ENCODE peak calls at places on chromosomes 6 and 20, in seven cellular contexts. One of them, this sample, is unnamed.

GRCh38 chr6:166757226-166758135 is 130.4 kb upstream of the RPS6KA2 start:
- DNase-seq in body of pancreas: no peak
- DNase-seq in tibial artery: no peak
- DNase-seq in fibroblast of lung: peak; percentile 65
- DNase-seq in endodermal cell: peak; percentile 76
- DNase-seq in cardiac muscle cell: peak; percentile 35
- DNase-seq in neural progenitor cell: peak; percentile 51
- DNase-seq in this sample: no peak

GRCh38 chr20:56409521-56409920 is 2.5 kb upstream of the CASS4 start:
- DNase-seq in fibroblast of lung: peak; percentile 97
- DNase-seq in body of pancreas: peak; percentile 51
- DNase-seq in tibial artery: no peak
- DNase-seq in cardiac muscle cell: peak; percentile 98
- DNase-seq in endodermal cell: no peak
- DNase-seq in neural progenitor cell: no peak
- DNase-seq in this sample: no peak

GRCh38 chr6:128363424-128363823 is 157.0 kb downstream of the PTPRK start:
- DNase-seq in neural progenitor cell: no peak
- DNase-seq in body of pancreas: no peak
- DNase-seq in tibial artery: no peak
- DNase-seq in endodermal cell: no peak
- DNase-seq in fibroblast of lung: no peak
- DNase-seq in cardiac muscle cell: no peak
- DNase-seq in this sample: no peak

GRCh38 chr6:30881392-30881986 is 2.8 kb upstream of the DDR1 start:
- DNase-seq in endodermal cell: peak; percentile 58
- DNase-seq in body of pancreas: no peak
- DNase-seq in fibroblast of lung: no peak
- DNase-seq in neural progenitor cell: peak; percentile 15
- DNase-seq in cardiac muscle cell: no peak
- DNase-seq in tibial artery: no peak
- DNase-seq in this sample: no peak

GRCh38 chr20:25282796-25283195 is 34.9 kb downstream of the PYGB start:
- DNase-seq in neural progenitor cell: no peak
- DNase-seq in fibroblast of lung: no peak
- DNase-seq in endodermal cell: no peak
- DNase-seq in body of pancreas: no peak
- DNase-seq in cardiac muscle cell: no peak
- DNase-seq in tibial artery: peak; percentile 15
- DNase-seq in this sample: no peak

GRCh38 chr6:64680446-64680845 is 1026.6 kb downstream of the EYS start:
- DNase-seq in tibial artery: no peak
- DNase-seq in neural progenitor cell: no peak
- DNase-seq in endodermal cell: no peak
- DNase-seq in fibroblast of lung: peak; percentile 30
- DNase-seq in cardiac muscle cell: peak; percentile 43
- DNase-seq in body of pancreas: no peak
- DNase-seq in this sample: no peak

GRCh38 chr6:34630040-34630439 is 66.5 kb downstream of the ILRUN start:
- DNase-seq in endodermal cell: no peak
- DNase-seq in body of pancreas: no peak
- DNase-seq in neural progenitor cell: no peak
- DNase-seq in tibial artery: no peak
- DNase-seq in fibroblast of lung: peak; percentile 76
- DNase-seq in cardiac muscle cell: peak; percentile 90
- DNase-seq in this sample: no peak

GRCh38 chr20:61733891-61734732 is 331.6 kb downstream of the TAF4 start:
- DNase-seq in neural progenitor cell: peak; percentile 48
- DNase-seq in tibial artery: no peak
- DNase-seq in body of pancreas: no peak
- DNase-seq in endodermal cell: no peak
- DNase-seq in fibroblast of lung: no peak
- DNase-seq in cardiac muscle cell: no peak
- DNase-seq in this sample: no peak

GRCh38 chr6:111841822-111842221 is 31.4 kb downstream of the FYN start:
- DNase-seq in endodermal cell: no peak
- DNase-seq in fibroblast of lung: peak; percentile 65
- DNase-seq in tibial artery: no peak
- DNase-seq in cardiac muscle cell: peak; percentile 82
- DNase-seq in neural progenitor cell: no peak
- DNase-seq in body of pancreas: peak; percentile 45
- DNase-seq in this sample: peak; percentile 45

GRCh38 chr6:112224088-112224487 is 30.3 kb downstream of the LAMA4 start:
- DNase-seq in tibial artery: no peak
- DNase-seq in cardiac muscle cell: no peak
- DNase-seq in endodermal cell: no peak
- DNase-seq in fibroblast of lung: no peak
- DNase-seq in body of pancreas: no peak
- DNase-seq in neural progenitor cell: no peak
- DNase-seq in this sample: no peak

GRCh38 chr6:54366647-54367327 is 58.5 kb downstream of the TINAG start:
- DNase-seq in cardiac muscle cell: peak; percentile 53
- DNase-seq in neural progenitor cell: no peak
- DNase-seq in endodermal cell: no peak
- DNase-seq in tibial artery: no peak
- DNase-seq in body of pancreas: no peak
- DNase-seq in fibroblast of lung: no peak
- DNase-seq in this sample: no peak

GRCh38 chr20:44572551-44573500 is 9.6 kb upstream of the PKIG start:
- DNase-seq in endodermal cell: no peak
- DNase-seq in cardiac muscle cell: peak; percentile 84
- DNase-seq in body of pancreas: no peak
- DNase-seq in tibial artery: peak; percentile 43
- DNase-seq in neural progenitor cell: no peak
- DNase-seq in fibroblast of lung: peak; percentile 84
- DNase-seq in this sample: no peak

GRCh38 chr20:63000958-63001357 is 5.8 kb downstream of the BHLHE23 start:
- DNase-seq in neural progenitor cell: no peak
- DNase-seq in tibial artery: no peak
- DNase-seq in body of pancreas: no peak
- DNase-seq in endodermal cell: no peak
- DNase-seq in fibroblast of lung: no peak
- DNase-seq in cardiac muscle cell: no peak
- DNase-seq in this sample: no peak

GRCh38 chr20:57790176-57790575 is 80.4 kb upstream of the PMEPA1 start:
- DNase-seq in endodermal cell: peak; percentile 36
- DNase-seq in body of pancreas: no peak
- DNase-seq in neural progenitor cell: no peak
- DNase-seq in tibial artery: no peak
- DNase-seq in cardiac muscle cell: no peak
- DNase-seq in fibroblast of lung: no peak
- DNase-seq in this sample: no peak

GRCh38 chr6:10316327-10316726 is 98.5 kb downstream of the TFAP2A start:
- DNase-seq in fibroblast of lung: peak; percentile 22
- DNase-seq in endodermal cell: no peak
- DNase-seq in body of pancreas: no peak
- DNase-seq in tibial artery: no peak
- DNase-seq in cardiac muscle cell: no peak
- DNase-seq in neural progenitor cell: no peak
- DNase-seq in this sample: no peak

DNA sequence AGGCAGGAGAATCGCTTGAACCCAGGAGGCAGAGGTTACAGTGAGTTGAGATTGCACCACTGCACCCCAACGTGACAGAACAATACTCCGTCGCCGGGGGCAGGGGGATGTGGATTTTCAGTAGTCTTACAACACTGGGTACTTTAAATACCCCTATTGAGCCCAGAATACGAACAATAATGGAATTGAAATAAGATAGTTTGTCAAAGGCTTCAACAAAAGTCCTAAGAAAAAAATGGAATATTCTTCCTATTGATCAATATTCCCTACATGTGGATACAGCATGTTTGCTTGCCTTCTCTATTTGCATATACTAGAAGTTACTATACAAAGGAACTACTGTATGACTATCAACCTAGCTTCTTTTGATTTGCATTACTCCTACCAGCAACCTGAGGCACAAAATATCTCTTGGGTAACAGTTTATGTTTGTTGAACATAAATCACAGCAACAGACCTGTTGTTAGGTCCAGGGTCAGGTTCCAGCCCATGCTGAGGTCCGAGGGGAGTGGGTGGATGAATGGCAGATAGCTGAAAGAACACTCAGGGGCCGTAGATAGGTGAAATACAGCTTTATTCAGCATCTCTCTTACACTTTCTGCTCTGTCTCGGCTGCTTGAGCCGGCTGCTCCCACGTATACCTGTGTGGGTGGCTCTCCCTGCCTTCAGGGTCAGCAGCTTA is 23.9 kb downstream of the MAN1A1 start:
- DNase-seq in body of pancreas: no peak
- DNase-seq in cardiac muscle cell: no peak
- DNase-seq in tibial artery: no peak
- DNase-seq in neural progenitor cell: no peak
- DNase-seq in endodermal cell: no peak
- DNase-seq in fibroblast of lung: no peak
- DNase-seq in this sample: no peak
- TF ChIP-seq CTCF in body of pancreas: no peak
- TF ChIP-seq CTCF in cardiac muscle cell: no peak
- TF ChIP-seq CTCF in tibial artery: no peak
- TF ChIP-seq CTCF in neural progenitor cell: no peak
- TF ChIP-seq CTCF in endodermal cell: no peak
- TF ChIP-seq CTCF in fibroblast of lung: no peak
- TF ChIP-seq CTCF in this sample: no peak

GRCh38 chr6:137200288-137200687 is 18.9 kb downstream of the IFNGR1 start:
- DNase-seq in cardiac muscle cell: no peak
- DNase-seq in neural progenitor cell: no peak
- DNase-seq in fibroblast of lung: no peak
- DNase-seq in body of pancreas: no peak
- DNase-seq in endodermal cell: no peak
- DNase-seq in tibial artery: no peak
- DNase-seq in this sample: no peak

GRCh38 chr6:137197684-137198645 is 21.2 kb downstream of the IFNGR1 start:
- DNase-seq in body of pancreas: no peak
- DNase-seq in tibial artery: no peak
- DNase-seq in neural progenitor cell: no peak
- DNase-seq in endodermal cell: no peak
- DNase-seq in fibroblast of lung: no peak
- DNase-seq in cardiac muscle cell: no peak
- DNase-seq in this sample: no peak

GRCh38 chr6:137203256-137203655 is 15.9 kb downstream of the IFNGR1 start:
- DNase-seq in tibial artery: no peak
- DNase-seq in body of pancreas: no peak
- DNase-seq in neural progenitor cell: no peak
- DNase-seq in endodermal cell: no peak
- DNase-seq in cardiac muscle cell: no peak
- DNase-seq in fibroblast of lung: no peak
- DNase-seq in this sample: no peak

GRCh38 chr6:137206562-137206961 is 12.6 kb downstream of the IFNGR1 start:
- DNase-seq in cardiac muscle cell: peak; percentile 43
- DNase-seq in endodermal cell: no peak
- DNase-seq in fibroblast of lung: no peak
- DNase-seq in tibial artery: no peak
- DNase-seq in neural progenitor cell: no peak
- DNase-seq in body of pancreas: no peak
- DNase-seq in this sample: no peak

GRCh38 chr6:137202078-137202477 is 17.1 kb downstream of the IFNGR1 start:
- DNase-seq in neural progenitor cell: no peak
- DNase-seq in endodermal cell: no peak
- DNase-seq in cardiac muscle cell: no peak
- DNase-seq in fibroblast of lung: no peak
- DNase-seq in body of pancreas: no peak
- DNase-seq in tibial artery: no peak
- DNase-seq in this sample: no peak
- TF ChIP-seq CTCF in neural progenitor cell: peak; percentile 21
- TF ChIP-seq CTCF in endodermal cell: peak; percentile 60
- TF ChIP-seq CTCF in cardiac muscle cell: peak; percentile 6
- TF ChIP-seq CTCF in fibroblast of lung: peak; percentile 27
- TF ChIP-seq CTCF in body of pancreas: no peak
- TF ChIP-seq CTCF in tibial artery: no peak
- TF ChIP-seq CTCF in this sample: no peak

GRCh38 chr20:32439132-32439829 is 81.2 kb downstream of the ASXL1 start:
- DNase-seq in body of pancreas: no peak
- DNase-seq in cardiac muscle cell: peak; percentile 44
- DNase-seq in tibial artery: no peak
- DNase-seq in endodermal cell: peak; percentile 49
- DNase-seq in fibroblast of lung: peak; percentile 29
- DNase-seq in neural progenitor cell: no peak
- DNase-seq in this sample: no peak

GRCh38 chr20:32436968-32437367 is 78.8 kb downstream of the ASXL1 start:
- DNase-seq in fibroblast of lung: no peak
- DNase-seq in cardiac muscle cell: no peak
- DNase-seq in tibial artery: no peak
- DNase-seq in body of pancreas: no peak
- DNase-seq in endodermal cell: peak; percentile 18
- DNase-seq in neural progenitor cell: no peak
- DNase-seq in this sample: no peak

GRCh38 chr20:32436142-32436861 is 78.2 kb downstream of the ASXL1 start:
- DNase-seq in cardiac muscle cell: no peak
- DNase-seq in endodermal cell: peak; percentile 17
- DNase-seq in neural progenitor cell: no peak
- DNase-seq in tibial artery: no peak
- DNase-seq in fibroblast of lung: no peak
- DNase-seq in body of pancreas: no peak
- DNase-seq in this sample: no peak

GRCh38 chr20:32438331-32438858 is 80.3 kb downstream of the ASXL1 start:
- DNase-seq in cardiac muscle cell: no peak
- DNase-seq in endodermal cell: peak; percentile 19
- DNase-seq in neural progenitor cell: no peak
- DNase-seq in fibroblast of lung: no peak
- DNase-seq in tibial artery: no peak
- DNase-seq in body of pancreas: no peak
- DNase-seq in this sample: no peak

GRCh38 chr20:32437391-32438074 is 79.4 kb downstream of the ASXL1 start:
- DNase-seq in fibroblast of lung: no peak
- DNase-seq in neural progenitor cell: no peak
- DNase-seq in cardiac muscle cell: no peak
- DNase-seq in body of pancreas: no peak
- DNase-seq in endodermal cell: peak; percentile 72
- DNase-seq in tibial artery: no peak
- DNase-seq in this sample: no peak
- TF ChIP-seq CTCF in fibroblast of lung: peak; percentile 24
- TF ChIP-seq CTCF in neural progenitor cell: peak; percentile 48
- TF ChIP-seq CTCF in cardiac muscle cell: peak; percentile 21
- TF ChIP-seq CTCF in body of pancreas: no peak
- TF ChIP-seq CTCF in endodermal cell: peak; percentile 79
- TF ChIP-seq CTCF in tibial artery: no peak
- TF ChIP-seq CTCF in this sample: peak; percentile 49

GRCh38 chr20:19784511-19785172 is 26.6 kb downstream of the RIN2 start:
- DNase-seq in endodermal cell: peak; percentile 70
- DNase-seq in tibial artery: peak; percentile 49
- DNase-seq in fibroblast of lung: peak; percentile 89
- DNase-seq in neural progenitor cell: peak; percentile 81
- DNase-seq in cardiac muscle cell: peak; percentile 89
- DNase-seq in body of pancreas: peak; percentile 71
- DNase-seq in this sample: peak; percentile 64

GRCh38 chr20:19785886-19786285 is 27.8 kb downstream of the RIN2 start:
- DNase-seq in neural progenitor cell: no peak
- DNase-seq in endodermal cell: no peak
- DNase-seq in fibroblast of lung: peak; percentile 11
- DNase-seq in cardiac muscle cell: no peak
- DNase-seq in tibial artery: no peak
- DNase-seq in body of pancreas: no peak
- DNase-seq in this sample: no peak

GRCh38 chr20:19783966-19784401 is 25.9 kb downstream of the RIN2 start:
- DNase-seq in endodermal cell: no peak
- DNase-seq in cardiac muscle cell: peak; percentile 57
- DNase-seq in neural progenitor cell: no peak
- DNase-seq in body of pancreas: no peak
- DNase-seq in tibial artery: no peak
- DNase-seq in fibroblast of lung: peak; percentile 59
- DNase-seq in this sample: no peak

GRCh38 chr20:19786311-19786710 is 28.3 kb downstream of the RIN2 start:
- DNase-seq in cardiac muscle cell: peak; percentile 95
- DNase-seq in neural progenitor cell: peak; percentile 44
- DNase-seq in endodermal cell: no peak
- DNase-seq in body of pancreas: peak; percentile 45
- DNase-seq in fibroblast of lung: peak; percentile 90
- DNase-seq in tibial artery: peak; percentile 57
- DNase-seq in this sample: no peak

GRCh38 chr20:19785173-19785799 is 27.2 kb downstream of the RIN2 start:
- DNase-seq in fibroblast of lung: peak; percentile 56
- DNase-seq in tibial artery: no peak
- DNase-seq in endodermal cell: no peak
- DNase-seq in cardiac muscle cell: peak; percentile 76
- DNase-seq in neural progenitor cell: no peak
- DNase-seq in body of pancreas: no peak
- DNase-seq in this sample: no peak
- TF ChIP-seq CTCF in fibroblast of lung: no peak
- TF ChIP-seq CTCF in tibial artery: no peak
- TF ChIP-seq CTCF in endodermal cell: no peak
- TF ChIP-seq CTCF in cardiac muscle cell: no peak
- TF ChIP-seq CTCF in neural progenitor cell: no peak
- TF ChIP-seq CTCF in body of pancreas: no peak
- TF ChIP-seq CTCF in this sample: no peak